ENCODE peak calls at places on chromosomes 2 and 18, in four cellular contexts. Q is tibial nerve, N is AG09319, U is GM20000. O is an unnamed sample.

GRCh38 chr18:3061581-3062416 is 48.9 kb upstream of the LPIN2 start:
- DNase-seq in Q (no peak), N (no peak), U (no peak), O (no peak)

GRCh38 chr2:9914384-9915065 is 37.0 kb upstream of the GRHL1 start:
- DNase-seq in Q (no peak), N (no peak), U (peak; percentile 68), O (no peak)

GRCh38 chr2:105828543-105828942 is 83.8 kb downstream of the NCK2 start:
- DNase-seq in Q (no peak), N (no peak), U (no peak), O (no peak)

GRCh38 chr2:161265874-161266273 is 42.4 kb upstream of the PSMD14 start:
- DNase-seq in Q (no peak), N (no peak), U (no peak), O (no peak)

GRCh38 chr18:34591920-34592444 is 118.1 kb upstream of the DTNA start:
- DNase-seq in Q (no peak), N (no peak), U (no peak), O (no peak)

GRCh38 chr18:41899535-41899934 is 55.5 kb upstream of the PIK3C3 start:
- DNase-seq in Q (no peak), N (no peak), U (no peak), O (no peak)

GRCh38 chr18:22347624-22348511 is 69.8 kb downstream of the CTAGE1 start:
- DNase-seq in Q (no peak), N (no peak), U (peak; percentile 17), O (no peak)

GRCh38 chr2:227942021-227942420 is 70.6 kb downstream of the DAW1 start:
- DNase-seq in Q (no peak), N (no peak), U (peak; percentile 8), O (no peak)

GRCh38 chr18:79733996-79734770 is 54.6 kb downstream of the CTDP1 start:
- DNase-seq in Q (no peak), N (no peak), U (no peak), O (peak; percentile 75)

GRCh38 chr18:25248755-25249154 is 103.2 kb downstream of the ZNF521 start:
- DNase-seq in Q (no peak), N (no peak), U (no peak), O (no peak)

GRCh38 chr2:9760069-9760910 is 83.0 kb upstream of the TAF1B start:
- DNase-seq in Q (no peak), N (no peak), U (no peak), O (no peak)

GRCh38 chr2:626491-627339 is 50.5 kb downstream of the TMEM18 start:
- DNase-seq in Q (no peak), N (no peak), U (no peak), O (no peak)

GRCh38 chr2:627340-627709 is 49.9 kb downstream of the TMEM18 start:
- DNase-seq in Q (no peak), N (no peak), U (no peak), O (no peak)

GRCh38 chr2:628651-629050 is 48.6 kb downstream of the TMEM18 start:
- DNase-seq in Q (no peak), N (no peak), U (no peak), O (no peak)

GRCh38 chr2:629961-630360 is 47.2 kb downstream of the TMEM18 start:
- DNase-seq in Q (no peak), N (no peak), U (no peak), O (no peak)

DNA sequence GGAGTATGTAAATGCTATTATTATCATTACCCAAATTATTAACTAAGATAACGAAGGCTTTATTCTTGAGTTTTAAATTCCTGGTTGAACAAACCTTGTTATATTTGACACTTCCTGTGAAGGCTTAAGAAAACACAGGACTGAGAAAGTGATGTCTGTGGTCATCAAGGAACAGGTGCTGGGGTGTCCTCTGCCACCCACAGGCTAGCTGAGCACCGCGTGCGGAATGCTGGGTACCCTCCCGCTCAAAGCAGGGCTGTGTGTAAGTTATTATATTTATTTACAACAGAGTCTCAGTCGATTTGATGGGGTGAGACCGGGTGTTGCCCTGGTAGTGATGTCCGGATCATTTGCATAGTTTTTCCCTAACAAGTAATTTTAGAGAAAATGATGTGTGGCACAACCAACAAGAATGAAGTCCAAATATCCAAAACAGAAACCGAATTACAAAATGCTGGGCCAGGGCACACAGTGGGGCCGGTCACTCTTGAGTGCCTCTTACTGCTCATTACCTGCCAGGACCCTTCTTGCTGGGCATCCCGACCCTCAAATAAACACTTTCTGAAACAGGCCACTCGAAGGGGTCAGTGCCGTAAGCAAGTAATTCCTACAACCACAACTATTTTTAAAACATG is 49.2 kb downstream of the TMEM18 start:
- DNase-seq in Q (no peak), N (no peak), U (no peak), O (no peak)
- TF ChIP-seq CTCF in Q (no peak), N (no peak), U (no peak), O (no peak)

DNA sequence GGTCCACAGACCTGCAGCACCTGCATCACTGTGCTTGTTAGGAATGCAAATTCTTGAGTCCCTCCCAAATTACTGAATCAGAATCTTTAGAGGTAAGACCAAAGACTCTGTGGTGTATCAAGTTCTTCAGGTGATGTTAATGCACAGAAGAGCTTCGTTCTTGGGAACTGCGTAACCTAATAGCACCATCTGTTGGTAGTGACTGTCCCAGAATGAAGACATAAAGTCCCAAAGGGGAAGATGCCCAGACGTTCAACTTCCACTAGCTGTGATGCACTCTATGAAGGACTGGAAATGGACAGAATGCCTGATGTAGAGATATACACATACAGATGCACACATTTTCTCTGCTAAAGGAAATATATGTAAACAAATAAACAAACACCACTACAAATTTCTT is 576.0 kb downstream of the LRP1B start:
- DNase-seq in Q (no peak), N (no peak), U (peak; percentile 10), O (no peak)
- TF ChIP-seq CTCF in Q (peak; percentile 17), N (peak; percentile 44), U (peak; percentile 53), O (peak; percentile 80)

GRCh38 chr2:222860740-222861410 is at the start of gene ACSL3:
- DNase-seq in Q (peak; percentile 90), N (peak; percentile 66), U (peak; percentile 98), O (peak; percentile 98)

GRCh38 chr2:222862068-222862914 is 1.5 kb downstream of the ACSL3 start:
- DNase-seq in Q (no peak), N (no peak), U (peak; percentile 25), O (no peak)

GRCh38 chr2:222859786-222860726 is 780 bp upstream of the ACSL3 start:
- DNase-seq in Q (no peak), N (no peak), U (no peak), O (no peak)

GRCh38 chr2:222862915-222863544 is 2.2 kb downstream of the ACSL3 start:
- DNase-seq in Q (no peak), N (no peak), U (no peak), O (no peak)

GRCh38 chr2:222861411-222862067 is 703 bp downstream of the ACSL3 start:
- DNase-seq in Q (no peak), N (no peak), U (peak; percentile 62), O (no peak)
- TF ChIP-seq CTCF in Q (no peak), N (no peak), U (no peak), O (no peak)

DNA sequence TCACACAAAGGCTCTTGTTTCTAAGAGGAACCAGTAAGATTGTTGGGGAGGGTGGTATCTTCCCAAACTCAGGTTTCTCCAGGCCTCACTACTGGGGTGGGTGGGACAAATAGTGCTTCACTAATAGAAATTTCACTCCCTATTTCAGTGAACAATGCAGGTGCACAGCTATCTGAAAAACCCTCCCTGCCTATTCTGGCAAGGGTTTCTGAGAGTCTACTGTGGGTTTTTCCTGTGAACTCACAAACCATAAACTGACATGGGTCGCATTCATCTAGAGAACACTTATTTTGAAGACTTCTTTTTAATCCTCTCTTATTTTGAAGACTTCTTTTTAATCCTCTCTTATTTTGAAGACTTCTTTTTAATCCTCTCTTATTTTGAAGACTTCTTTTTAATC is 4.4 kb downstream of the IL36A start:
- DNase-seq in Q (no peak), N (no peak), U (no peak), O (no peak)
- TF ChIP-seq CTCF in Q (no peak), N (no peak), U (no peak), O (no peak)

O was measured in chondrocyte.